ENCODE peak calls at places on chromosomes 5 and 9, in four cellular contexts. P, R, L and F are unnamed samples.

GRCh38 chr9:127866535-127866934 is 10.9 kb downstream of the AK1 start:
- DNase-seq in R (no peak), L (peak; percentile 71), P (peak; percentile 73), F (peak; percentile 68)

GRCh38 chr5:110852053-110852452 is 113.2 kb downstream of the SLC25A46 start:
- DNase-seq in L (no peak), P (peak; percentile 73), R (no peak), F (no peak)

GRCh38 chr5:68169898-68170297 is 45.7 kb upstream of the PIK3R1 start:
- DNase-seq in L (no peak), P (no peak), R (peak; percentile 79), F (no peak)

GRCh38 chr5:172577510-172577909 is 63.6 kb upstream of the NEURL1B start:
- DNase-seq in R (no peak), L (no peak), P (no peak), F (no peak)

GRCh38 chr9:109156705-109157104 is 10.3 kb downstream of the FRRS1L start:
- DNase-seq in L (no peak), R (no peak), P (no peak), F (no peak)

GRCh38 chr5:103414598-103414997 is 148.0 kb downstream of the NUDT12 start:
- DNase-seq in L (no peak), P (no peak), R (no peak), F (no peak)

GRCh38 chr5:173235499-173236394 is 741 bp upstream of the NKX2-5 start:
- DNase-seq in P (no peak), R (peak; percentile 52), L (no peak), F (peak; percentile 26)

GRCh38 chr9:95250462-95251058 is 66.9 kb downstream of the FANCC start:
- DNase-seq in L (no peak), R (no peak), P (no peak), F (no peak)

GRCh38 chr5:39400711-39401385 is 23.9 kb downstream of the DAB2 start:
- DNase-seq in P (no peak), R (no peak), L (no peak), F (no peak)

DNA sequence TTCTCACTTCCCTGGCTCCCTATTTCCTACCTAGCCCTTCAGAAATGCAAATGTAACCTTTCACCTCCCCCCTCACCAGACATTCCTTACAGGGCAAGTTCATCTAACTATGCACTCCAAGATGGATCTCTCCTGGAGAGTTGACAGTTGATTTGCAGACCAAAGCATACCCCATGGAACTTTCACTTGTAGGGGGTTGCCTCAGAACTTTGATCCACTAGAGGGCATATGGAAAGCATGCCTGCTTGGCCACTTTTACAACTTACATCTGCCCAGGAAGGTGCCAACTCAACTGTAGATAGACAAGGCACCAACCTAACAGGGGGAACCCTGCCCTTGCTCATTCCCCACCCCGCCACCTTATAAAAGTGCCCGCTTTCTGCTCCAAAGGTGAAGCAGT is 187.8 kb downstream of the NXNL2 start:
- DNase-seq in P (no peak), L (no peak), R (no peak), F (no peak)
- TF ChIP-seq CTCF in P (no peak), L (peak; percentile 31), R (peak; percentile 45), F (no peak)

GRCh38 chr9:76866689-76867088 is 39.2 kb downstream of the PRUNE2 start:
- DNase-seq in P (no peak), L (no peak), R (no peak), F (no peak)
- TF ChIP-seq CTCF in P (no peak), L (no peak), R (no peak), F (no peak)

GRCh38 chr5:81838307-81838906 is 87.5 kb upstream of the SSBP2 start:
- DNase-seq in P (peak; percentile 67), R (peak; percentile 38), L (no peak), F (no peak)
- TF ChIP-seq CTCF in P (peak; percentile 59), R (peak; percentile 52), L (peak; percentile 41), F (peak; percentile 36)

DNA sequence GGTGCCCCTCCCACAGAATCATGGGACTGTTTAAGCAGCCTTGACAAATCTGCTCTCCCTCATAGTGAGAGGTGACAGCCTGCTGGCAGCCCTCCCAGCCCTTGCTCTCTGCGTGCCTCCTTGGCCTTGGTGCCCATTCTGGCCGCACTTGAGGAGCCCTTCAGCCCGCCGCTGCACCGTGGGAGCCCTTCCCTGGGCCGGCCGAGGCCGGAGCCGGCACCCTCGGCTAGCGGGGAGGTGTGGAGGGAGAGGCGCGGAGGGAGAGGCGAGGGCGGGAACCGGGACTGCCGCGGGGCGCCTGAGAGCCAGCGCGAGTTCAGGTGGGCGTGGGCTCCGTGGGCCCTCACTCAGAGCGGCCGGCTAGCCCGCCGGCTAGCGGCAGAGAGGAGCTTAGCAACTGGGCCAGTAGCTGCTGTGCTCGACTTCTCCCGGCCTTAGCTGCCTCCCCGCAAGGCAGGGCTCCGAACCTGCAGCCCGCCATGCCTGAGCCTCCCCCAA is 125.9 kb upstream of the MYO10 start:
- DNase-seq in P (peak; percentile 0), L (no peak), R (no peak), F (no peak)
- TF ChIP-seq CTCF in P (no peak), L (no peak), R (no peak), F (no peak)

GRCh38 chr9:15720861-15721260 is 168.0 kb downstream of the CCDC171 start:
- DNase-seq in R (no peak), P (no peak), L (no peak), F (no peak)

GRCh38 chr9:15722888-15723287 is 170.0 kb downstream of the CCDC171 start:
- DNase-seq in R (peak; percentile 82), L (no peak), P (no peak), F (no peak)

GRCh38 chr9:15717290-15717689 is 164.4 kb downstream of the CCDC171 start:
- DNase-seq in P (no peak), L (no peak), R (no peak), F (no peak)

GRCh38 chr9:15714746-15715145 is 161.9 kb downstream of the CCDC171 start:
- DNase-seq in P (no peak), R (no peak), L (no peak), F (no peak)

GRCh38 chr9:15718423-15718822 is 165.6 kb downstream of the CCDC171 start:
- DNase-seq in R (no peak), L (no peak), P (no peak), F (no peak)
- TF ChIP-seq CTCF in R (no peak), L (no peak), P (no peak), F (no peak)

DNA sequence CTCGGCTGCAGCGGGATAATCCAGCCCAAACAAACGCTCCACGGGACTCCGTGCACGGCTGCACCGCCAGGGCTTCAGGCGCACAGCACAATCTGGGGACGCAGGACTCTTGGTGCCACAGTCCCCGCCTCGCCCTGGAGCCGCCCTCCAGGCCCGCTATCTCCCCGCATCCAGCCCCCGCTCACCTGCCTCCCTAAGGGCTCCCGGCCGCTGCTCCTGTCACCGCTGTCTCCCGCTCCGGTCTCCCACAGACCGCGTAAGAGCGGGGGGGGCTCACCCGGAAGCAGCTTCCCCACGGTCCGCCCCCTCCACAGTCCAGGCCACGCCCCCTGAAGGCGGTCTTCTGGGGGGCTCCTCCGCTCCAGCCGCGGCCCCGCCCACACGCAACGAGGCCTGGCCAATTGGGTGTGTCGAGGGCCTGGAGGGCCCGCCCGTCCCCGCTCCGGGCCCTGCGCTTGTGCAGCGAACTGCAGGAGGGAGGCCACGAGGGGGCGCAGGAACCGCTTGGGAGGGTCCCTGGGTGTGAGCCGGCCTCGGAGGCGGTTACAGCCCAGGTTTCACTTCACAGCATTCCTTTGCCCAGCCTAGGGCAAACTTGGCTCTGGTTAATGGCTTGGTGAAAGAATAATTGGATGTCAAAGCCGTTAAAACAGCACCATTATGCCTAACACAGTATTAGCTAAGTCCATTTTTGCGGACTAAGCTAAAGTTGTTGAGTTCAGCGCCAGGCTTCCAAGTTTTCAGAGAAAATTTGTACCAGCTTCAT is at the start of gene ALAD:
- DNase-seq in R (peak; percentile 100), L (peak; percentile 98), P (peak; percentile 99), F (peak; percentile 98)
- TF ChIP-seq CTCF in R (peak; percentile 92), L (peak; percentile 93), P (peak; percentile 95), F (peak; percentile 87)

GRCh38 chr5:7897014-7897600 is 28.2 kb downstream of the MTRR start:
- DNase-seq in L (no peak), P (peak; percentile 53), R (peak; percentile 42), F (no peak)
- TF ChIP-seq CTCF in L (peak; percentile 28), P (peak; percentile 40), R (peak; percentile 64), F (no peak)

GRCh38 chr9:110573305-110573704 is 6.2 kb downstream of the SVEP1 start:
- DNase-seq in L (no peak), R (no peak), P (no peak), F (no peak)
- TF ChIP-seq CTCF in L (no peak), R (no peak), P (no peak), F (no peak)